ENCODE peak calls at places on chromosome 5, in six cellular contexts. X is GM12878, M is K562, W is HepG2, B is upper lobe of left lung, N is A549. G is an unnamed sample.

GRCh38 chr5:44605926-44606325 is 202.8 kb upstream of the MRPS30 start:
- ATAC-seq in X (no peak), M (no peak), W (no peak), B (no peak), N (no peak), G (no peak)

GRCh38 chr5:514101-514485 is 10.2 kb downstream of the SLC9A3 start:
- ATAC-seq in X (no peak), M (peak), W (no peak), B (no peak), N (peak), G (no peak)

GRCh38 chr5:122310886-122311285 is 1.2 kb upstream of the SNCAIP start:
- ATAC-seq in X (no peak), M (no peak), W (no peak), B (no peak), N (peak), G (no peak)

GRCh38 chr5:76099756-76100155 is 16.6 kb downstream of the SV2C start:
- ATAC-seq in X (peak), M (no peak), W (no peak), B (no peak), N (no peak), G (no peak)

GRCh38 chr5:88713818-88714217 is 169.2 kb downstream of the MEF2C start:
- ATAC-seq in X (peak), M (peak), W (no peak), B (no peak), N (no peak), G (no peak)

GRCh38 chr5:172106511-172107356 is 81.3 kb downstream of the STK10 start:
- ATAC-seq in X (peak), M (peak), W (peak), B (peak), N (peak), G (no peak)

GRCh38 chr5:62938927-62939326 is 360.3 kb downstream of the LRRC70 start:
- ATAC-seq in X (no peak), M (no peak), W (no peak), B (no peak), N (no peak), G (no peak)

GRCh38 chr5:92911293-92911692 is 669.7 kb downstream of the NR2F1-AS1 start:
- ATAC-seq in X (no peak), M (no peak), W (no peak), B (no peak), N (no peak), G (no peak)

GRCh38 chr5:143635146-143635752 is 176.7 kb upstream of the HMHB1 start:
- ATAC-seq in X (no peak), M (no peak), W (peak), B (peak), N (peak), G (peak)

GRCh38 chr5:1515311-1515920 is 8.3 kb downstream of the LPCAT1 start:
- ATAC-seq in X (no peak), M (peak), W (no peak), B (no peak), N (no peak), G (no peak)

GRCh38 chr5:135010502-135011354 is 23.3 kb downstream of the PITX1 start:
- ATAC-seq in X (no peak), M (peak), W (peak), B (no peak), N (peak), G (no peak)

GRCh38 chr5:71884926-71885325 is 165.9 kb downstream of the CARTPT start:
- ATAC-seq in X (no peak), M (no peak), W (no peak), B (no peak), N (no peak), G (no peak)

GRCh38 chr5:102077920-102078319 is 218.2 kb downstream of the SLCO4C1 start:
- ATAC-seq in X (no peak), M (no peak), W (no peak), B (peak), N (no peak), G (no peak)

GRCh38 chr5:3119435-3119834 is 368.0 kb upstream of the IRX2 start:
- ATAC-seq in X (no peak), M (no peak), W (no peak), B (no peak), N (no peak), G (no peak)

GRCh38 chr5:147610798-147611197 is 100.9 kb upstream of the DPYSL3 start:
- ATAC-seq in X (no peak), M (no peak), W (no peak), B (no peak), N (no peak), G (no peak)

GRCh38 chr5:117888688-117889087 is 1099.7 kb downstream of the DTWD2 start:
- ATAC-seq in X (peak), M (no peak), W (no peak), B (peak), N (no peak), G (no peak)

GRCh38 chr5:32410630-32411029 is 33.9 kb downstream of the ZFR start:
- ATAC-seq in X (no peak), M (no peak), W (no peak), B (no peak), N (no peak), G (no peak)

GRCh38 chr5:36938129-36938528 is 61.6 kb downstream of the NIPBL start:
- ATAC-seq in X (no peak), M (no peak), W (no peak), B (no peak), N (no peak), G (no peak)

GRCh38 chr5:66442951-66443445 is 153.2 kb upstream of the MAST4 start:
- ATAC-seq in X (no peak), M (no peak), W (no peak), B (peak), N (no peak), G (no peak)

GRCh38 chr5:74622122-74622521 is 18.4 kb downstream of the ENC1 start:
- ATAC-seq in X (peak), M (no peak), W (no peak), B (no peak), N (no peak), G (no peak)

GRCh38 chr5:180077594-180078284 is 6.2 kb upstream of the RNF130 start:
- ATAC-seq in X (no peak), M (no peak), W (no peak), B (no peak), N (no peak), G (no peak)

GRCh38 chr5:151288180-151288579 is 15.4 kb downstream of the SLC36A3 start:
- ATAC-seq in X (peak), M (peak), W (peak), B (no peak), N (peak), G (no peak)

GRCh38 chr5:160702323-160702722 is 149.7 kb downstream of the ATP10B start:
- ATAC-seq in X (no peak), M (no peak), W (no peak), B (peak), N (no peak), G (no peak)

GRCh38 chr5:148708854-148709253 is 54.5 kb upstream of the HTR4 start:
- ATAC-seq in X (no peak), M (no peak), W (no peak), B (no peak), N (no peak), G (no peak)

GRCh38 chr5:133773247-133774202 is 161.2 kb upstream of the FSTL4 start:
- ATAC-seq in X (no peak), M (no peak), W (no peak), B (no peak), N (no peak), G (no peak)

GRCh38 chr5:109866051-109866450 is 176.3 kb downstream of the MAN2A1 start:
- ATAC-seq in X (no peak), M (peak), W (no peak), B (no peak), N (no peak), G (no peak)

GRCh38 chr5:88203977-88204735 is 64.5 kb downstream of the TMEM161B start:
- ATAC-seq in X (no peak), M (no peak), W (no peak), B (no peak), N (no peak), G (no peak)

GRCh38 chr5:173513521-173513991 is 102.9 kb downstream of the BOD1 start:
- ATAC-seq in X (no peak), M (no peak), W (no peak), B (no peak), N (peak), G (no peak)

GRCh38 chr5:168217497-168217896 is 73.9 kb upstream of the WWC1 start:
- ATAC-seq in X (no peak), M (no peak), W (no peak), B (no peak), N (no peak), G (no peak)

GRCh38 chr5:180313677-180314076 is 21.8 kb upstream of the MAPK9 start:
- ATAC-seq in X (no peak), M (peak), W (peak), B (peak), N (no peak), G (no peak)

GRCh38 chr5:52734557-52734956 is 53.2 kb upstream of the ITGA1 start:
- ATAC-seq in X (no peak), M (no peak), W (no peak), B (no peak), N (no peak), G (no peak)

GRCh38 chr5:52735139-52735538 is 52.6 kb upstream of the ITGA1 start:
- ATAC-seq in X (no peak), M (no peak), W (no peak), B (no peak), N (no peak), G (no peak)

GRCh38 chr5:52743012-52743411 is 44.7 kb upstream of the ITGA1 start:
- ATAC-seq in X (no peak), M (no peak), W (no peak), B (no peak), N (no peak), G (no peak)

GRCh38 chr5:52740007-52740406 is 47.7 kb upstream of the ITGA1 start:
- ATAC-seq in X (no peak), M (no peak), W (no peak), B (no peak), N (no peak), G (no peak)

GRCh38 chr5:52738095-52738506 is 49.6 kb upstream of the ITGA1 start:
- ATAC-seq in X (no peak), M (no peak), W (no peak), B (no peak), N (no peak), G (no peak)
- TF ChIP-seq EP300 in X (no peak), M (no peak), W (no peak), B (no peak), N (no peak), G (no peak)

GRCh38 chr5:41186143-41186542 is 27.2 kb downstream of the C6 start:
- ATAC-seq in X (no peak), M (no peak), W (no peak), B (no peak), N (no peak), G (no peak)

GRCh38 chr5:41182666-41183065 is 30.7 kb downstream of the C6 start:
- ATAC-seq in X (no peak), M (no peak), W (peak), B (no peak), N (no peak), G (no peak)

GRCh38 chr5:41176952-41177351 is 36.4 kb downstream of the C6 start:
- ATAC-seq in X (no peak), M (no peak), W (no peak), B (no peak), N (no peak), G (no peak)

DNA sequence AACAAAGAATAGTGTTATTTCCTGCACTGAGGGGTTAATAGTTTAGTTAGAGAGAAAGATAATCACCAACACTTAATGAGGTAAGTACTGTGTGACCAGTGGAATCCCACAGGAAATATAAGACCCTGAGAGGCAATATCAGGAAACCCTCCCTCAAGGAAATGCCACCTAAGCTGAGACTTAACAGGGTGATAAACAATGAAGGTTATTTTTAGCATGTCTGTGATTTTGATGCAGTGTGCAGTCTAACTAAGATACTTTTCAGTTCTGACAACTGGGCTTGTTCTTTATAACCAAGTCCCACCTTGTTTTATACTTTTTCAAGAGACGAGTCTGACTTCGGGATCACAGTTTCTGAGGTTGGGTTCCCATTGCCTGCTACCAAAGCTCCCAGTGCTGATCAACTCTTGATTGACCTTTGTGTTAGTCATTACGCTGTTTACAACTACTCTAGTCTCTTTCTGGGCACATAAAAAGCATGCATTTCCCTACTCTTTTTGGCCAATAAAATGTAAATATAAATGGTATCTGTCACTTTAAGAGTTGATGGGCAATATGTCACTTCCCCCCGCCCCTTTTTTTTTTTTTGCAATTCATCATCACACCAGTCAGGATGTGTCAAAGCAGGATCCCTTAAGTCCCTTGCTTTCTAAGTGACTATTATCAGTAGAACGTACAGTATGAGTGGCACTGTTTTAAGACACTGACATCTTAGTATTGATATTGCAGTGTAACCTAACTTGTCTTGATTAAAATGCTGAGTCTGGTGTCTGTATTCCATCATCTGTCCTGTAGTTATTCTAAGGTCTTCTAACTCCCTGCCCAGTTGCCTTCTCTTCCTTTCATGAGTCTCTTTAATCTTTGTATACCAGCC is 31.4 kb downstream of the C6 start:
- ATAC-seq in X (no peak), M (peak), W (peak), B (no peak), N (no peak), G (no peak)
- TF ChIP-seq EP300 in X (no peak), M (no peak), W (no peak), B (no peak), N (no peak), G (no peak)

DNA sequence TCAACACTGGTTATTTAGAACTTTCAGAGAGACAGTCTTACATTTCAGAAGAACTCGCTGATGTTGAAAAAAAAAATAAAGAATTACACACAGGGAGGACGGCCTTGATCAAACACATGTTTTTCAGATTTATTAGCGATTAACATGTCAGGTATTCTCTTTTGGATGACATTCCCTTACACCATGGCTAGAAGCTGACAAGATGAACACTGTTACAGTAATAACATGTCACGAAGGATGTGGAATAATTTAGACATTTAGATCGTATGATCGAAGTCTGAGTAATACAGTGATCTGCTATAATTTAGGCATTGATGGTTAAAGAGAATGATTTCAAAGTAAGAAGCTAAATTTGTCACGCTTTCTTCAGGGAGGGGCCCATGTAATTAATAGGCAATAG is 24.6 kb upstream of the FBXL7 start:
- ATAC-seq in X (no peak), M (no peak), W (no peak), B (no peak), N (no peak), G (no peak)
- TF ChIP-seq EP300 in X (no peak), M (no peak), W (no peak), B (no peak), N (no peak), G (no peak)

DNA sequence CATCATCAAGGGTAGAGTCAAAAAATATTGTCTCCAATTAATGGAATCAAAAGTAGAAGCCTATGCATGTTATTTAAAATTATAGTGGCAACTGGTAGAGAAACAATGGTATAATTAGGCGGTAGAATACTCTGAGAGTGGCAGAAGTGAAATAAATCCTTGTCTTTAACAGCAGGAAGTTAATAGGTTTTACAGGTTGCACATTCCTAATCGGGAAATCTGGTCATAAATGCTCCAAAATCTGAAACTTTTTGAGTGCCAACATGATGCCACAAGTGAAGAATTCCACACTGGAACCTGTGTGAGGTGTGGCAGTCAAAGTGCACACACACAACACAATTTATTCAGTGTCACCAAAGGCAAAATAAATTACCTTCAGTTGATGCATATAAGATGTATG is 433.4 kb downstream of the TAF11L14 start:
- ATAC-seq in X (no peak), M (no peak), W (no peak), B (no peak), N (no peak), G (no peak)
- TF ChIP-seq EP300 in X (no peak), M (no peak), W (no peak), B (no peak), N (no peak), G (no peak)

GRCh38 chr5:79514391-79515105 is 614 bp upstream of the HOMER1 start:
- ATAC-seq in X (peak), M (peak), W (peak), B (peak), N (peak), G (peak)
- TF ChIP-seq EP300 in X (peak), M (peak), W (no peak), B (no peak), N (no peak), G (no peak)

GRCh38 chr5:178153530-178154340 is at the start of gene NHP2:
- ATAC-seq in X (peak), M (peak), W (peak), B (peak), N (peak), G (peak)
- TF ChIP-seq EP300 in X (no peak), M (no peak), W (no peak), B (no peak), N (no peak), G (no peak)